ENCODE peak calls at places on chromosomes 4 and X, in seven cellular contexts. C, X, U, V, K, Y and P are unnamed samples. For H3K27me3, the result is how much of the 10 kb centered on the place peaks cover.

GRCh38 chr4:20408596-20408995 is 156.9 kb downstream of the SLIT2 start:
- DNase-seq in X (no peak), K (no peak), U (no peak), Y (no peak), V (no peak), C (no peak), P (no peak)

GRCh38 chrX:2188316-2188715 is 312.5 kb downstream of the DHRSX start:
- DNase-seq in C (no peak), V (peak), X (no peak), K (no peak), Y (no peak), U (peak), P (no peak)

GRCh38 chrX:134453631-134454030 is 6.3 kb upstream of the HPRT1 start:
- DNase-seq in X (no peak), C (no peak), V (no peak), Y (no peak), U (no peak), K (no peak), P (no peak)

GRCh38 chrX:154349359-154349935 is 25.0 kb downstream of the FLNA start:
- DNase-seq in V (no peak), U (peak), C (no peak), Y (no peak), X (peak), K (no peak), P (no peak)

GRCh38 chr4:8835521-8836365 is 35.9 kb downstream of the HMX1 start:
- DNase-seq in U (peak), V (peak), X (peak), C (no peak), Y (no peak), K (no peak), P (no peak)

GRCh38 chr4:103201724-103202123 is 3.6 kb upstream of the CENPE start:
- DNase-seq in C (no peak), U (no peak), X (no peak), V (no peak), Y (peak), K (peak), P (no peak)

GRCh38 chrX:72131317-72132294 is at the start of gene RTL5:
- DNase-seq in C (peak), X (peak), U (peak), V (peak), K (peak), Y (peak), P (peak)

GRCh38 chr4:37885496-37885895 is 5.4 kb upstream of the TBC1D1 start:
- DNase-seq in X (no peak), C (no peak), U (no peak), V (no peak), K (no peak), Y (no peak), P (no peak)

GRCh38 chr4:167233523-167234387 is 539 bp downstream of the SPOCK3 start:
- DNase-seq in X (no peak), C (no peak), V (peak), Y (peak), K (no peak), U (peak), P (no peak)

GRCh38 chr4:78613522-78614311 is 62.1 kb downstream of the ANXA3 start:
- DNase-seq in Y (no peak), C (no peak), K (no peak), V (no peak), U (no peak), X (no peak), P (no peak)

GRCh38 chr4:74395633-74396032 is 30.7 kb downstream of the EREG start:
- DNase-seq in U (no peak), V (no peak), X (no peak), K (no peak), Y (no peak), C (no peak), P (no peak)

GRCh38 chr4:118683513-118683912 is 1.7 kb upstream of the METTL14 start:
- DNase-seq in K (no peak), X (no peak), C (no peak), Y (no peak), U (peak), V (peak), P (no peak)

GRCh38 chr4:185740471-185740873 is 71.5 kb downstream of the SORBS2 start:
- DNase-seq in K (no peak), C (no peak), V (no peak), U (no peak), Y (no peak), X (no peak), P (no peak)

GRCh38 chr4:15423285-15423711 is 4.5 kb upstream of the C1QTNF7 start:
- DNase-seq in K (no peak), Y (no peak), X (no peak), U (no peak), V (no peak), C (no peak), P (no peak)

GRCh38 chrX:106932960-106933537 is 12.8 kb downstream of the CLDN2 start:
- DNase-seq in C (no peak), V (no peak), Y (no peak), X (no peak), K (no peak), U (no peak), P (no peak)

GRCh38 chr4:85243857-85244256 is 231.1 kb upstream of the ARHGAP24 start:
- DNase-seq in Y (peak), K (no peak), C (no peak), X (no peak), U (peak), V (no peak), P (no peak)

GRCh38 chr4:37976513-37976912 is 16.3 kb downstream of the PTTG2 start:
- DNase-seq in V (no peak), Y (no peak), U (no peak), K (no peak), C (no peak), X (no peak), P (no peak)

GRCh38 chr4:137509855-137510282 is 22.4 kb downstream of the PCDH18 start:
- DNase-seq in U (no peak), C (no peak), V (peak), Y (no peak), K (no peak), X (no peak), P (no peak)

GRCh38 chrX:68748030-68748429 is 80.8 kb upstream of the EFNB1 start:
- DNase-seq in X (no peak), U (no peak), V (no peak), Y (no peak), K (peak), C (no peak), P (no peak)

GRCh38 chrX:139158256-139158655 is 372.3 kb upstream of the F9 start:
- DNase-seq in X (no peak), C (no peak), K (no peak), V (no peak), Y (peak), U (no peak), P (no peak)

GRCh38 chrX:71996826-71997225 is 86.2 kb downstream of the NHSL2 start:
- DNase-seq in V (peak), K (no peak), X (peak), Y (peak), U (peak), C (no peak), P (peak)

GRCh38 chrX:108736509-108737479 is at the start of gene IRS4:
- DNase-seq in Y (peak), C (no peak), V (peak), K (no peak), U (peak), X (no peak), P (no peak)

GRCh38 chr4:183354213-183354612 is 32.0 kb upstream of the CLDN24 start:
- DNase-seq in U (no peak), V (no peak), K (no peak), Y (no peak), C (no peak), X (no peak), P (no peak)

GRCh38 chr4:47490550-47490949 is 5.5 kb downstream of the ATP10D start:
- DNase-seq in V (peak), U (peak), C (no peak), X (no peak), K (no peak), Y (peak), P (no peak)

GRCh38 chrX:53085661-53086229 is 3.6 kb downstream of the TSPYL2 start:
- DNase-seq in U (no peak), K (no peak), X (no peak), Y (no peak), V (no peak), C (no peak), P (no peak)

GRCh38 chrX:104347860-104348259 is 93.1 kb upstream of the ESX1 start:
- DNase-seq in C (no peak), U (no peak), V (no peak), Y (no peak), K (no peak), X (no peak), P (no peak)

GRCh38 chr4:85823295-85823694 is 348.3 kb downstream of the ARHGAP24 start:
- DNase-seq in V (peak), C (no peak), K (no peak), U (no peak), Y (no peak), X (no peak), P (no peak)

GRCh38 chr4:4843651-4844291 is 15.7 kb upstream of the MSX1 start:
- DNase-seq in C (no peak), U (peak), Y (no peak), K (no peak), X (peak), V (no peak), P (no peak)

GRCh38 chr4:13084210-13084609 is 399.9 kb downstream of the RAB28 start:
- DNase-seq in Y (no peak), K (no peak), V (no peak), C (no peak), U (no peak), X (no peak), P (no peak)

GRCh38 chrX:143873343-143873742 is 10.5 kb upstream of the UBE2NL start:
- DNase-seq in X (no peak), C (no peak), U (no peak), K (no peak), V (no peak), Y (no peak), P (no peak)

GRCh38 chrX:47723689-47724088 is 64.7 kb upstream of the UXT start:
- DNase-seq in K (peak), U (peak), X (no peak), C (no peak), V (peak), Y (peak), P (no peak)
- H3K27me3 ChIP-seq in K (under half), U (under half), X (under half), C (under half), V (under half), Y (under half), P (under half)

GRCh38 chrX:120874678-120875557 is 748 bp downstream of the CT47B1 start:
- DNase-seq in K (no peak), U (peak), Y (no peak), X (no peak), C (no peak), V (no peak), P (no peak)
- H3K4me3 ChIP-seq in K (no peak), U (no peak), Y (no peak), X (no peak), C (no peak), V (no peak), P (no peak)

DNA sequence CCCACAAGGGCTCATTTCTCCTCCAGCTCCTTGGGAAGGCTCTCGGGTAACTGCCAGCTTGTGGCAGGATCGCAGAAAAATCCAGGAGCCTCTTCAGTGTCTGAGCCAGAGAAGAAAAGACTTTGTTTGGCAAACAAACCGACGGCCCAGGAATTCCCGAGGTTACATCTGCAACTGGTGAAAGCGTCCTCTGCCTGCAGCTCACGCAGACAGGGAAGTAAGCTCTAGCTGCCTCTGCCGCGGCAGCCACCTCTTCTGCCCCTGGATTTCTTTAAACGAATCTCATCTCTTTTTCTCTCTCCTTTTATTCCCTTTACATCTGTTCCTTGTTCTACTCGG is 289 bp downstream of the DCHS2 start:
- DNase-seq in U (no peak), V (peak), Y (peak), K (peak), X (no peak), C (no peak), P (no peak)
- H3K27me3 ChIP-seq in U (half or more), V (half or more), Y (half or more), K (under half), X (half or more), C (under half), P (under half)

GRCh38 chrX:119996069-119996468 is 52.5 kb upstream of the NKAP start:
- DNase-seq in Y (no peak), C (no peak), K (no peak), V (no peak), X (no peak), U (no peak), P (no peak)

GRCh38 chrX:119986203-119986602 is 42.7 kb upstream of the NKAP start:
- DNase-seq in U (no peak), C (no peak), K (no peak), V (no peak), X (no peak), Y (no peak), P (no peak)

GRCh38 chrX:119989905-119990408 is 46.4 kb upstream of the NKAP start:
- DNase-seq in X (no peak), V (peak), K (no peak), U (peak), C (no peak), Y (peak), P (no peak)

GRCh38 chrX:119990409-119990994 is 47.0 kb upstream of the NKAP start:
- DNase-seq in C (no peak), U (peak), V (peak), Y (peak), X (no peak), K (no peak), P (no peak)

DNA sequence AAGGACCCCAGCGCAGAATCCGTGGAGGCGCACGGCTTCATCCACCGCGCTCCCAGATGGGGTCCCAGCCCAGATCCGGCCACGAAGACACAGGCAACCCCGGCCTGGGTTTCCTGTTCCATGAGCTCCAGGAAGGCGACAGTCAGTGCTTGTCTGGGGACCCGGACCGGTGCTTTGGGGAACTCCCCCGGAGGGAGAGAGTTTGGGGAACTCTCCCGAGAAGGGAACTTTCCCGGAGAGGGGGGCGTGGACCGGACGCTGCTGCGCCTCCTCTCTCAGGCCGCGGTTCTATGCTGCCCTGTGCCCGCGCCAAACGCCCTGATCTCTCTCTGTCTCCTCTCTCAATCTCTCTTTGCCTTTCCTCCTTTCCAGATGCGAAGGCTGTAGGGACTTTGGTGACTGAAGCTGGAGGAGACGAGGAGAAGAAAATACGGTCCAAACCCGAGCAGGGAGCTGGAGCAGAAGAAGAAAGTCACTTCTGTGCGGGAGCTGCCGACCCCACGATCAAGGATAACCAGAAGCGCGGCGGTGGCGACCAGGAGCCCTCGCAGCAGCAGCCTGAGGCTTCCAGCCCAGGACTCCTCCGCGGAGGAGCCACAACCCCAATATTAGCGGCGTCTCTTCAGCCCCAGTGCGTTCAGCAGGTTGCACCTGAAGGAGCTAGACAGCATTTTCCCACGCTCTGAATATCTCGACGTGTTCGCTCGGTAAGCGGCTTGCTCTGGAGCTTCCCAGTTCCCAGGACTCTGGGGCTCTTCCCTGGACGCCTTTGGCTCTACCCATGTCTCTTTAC is 47.6 kb upstream of the NKAP start:
- DNase-seq in U (peak), C (no peak), V (peak), K (peak), X (no peak), Y (peak), P (no peak)
- H3K4me3 ChIP-seq in U (peak), C (peak), V (peak), K (peak), X (peak), Y (peak), P (no peak)